ENCODE peak calls at places on chromosomes 3 and 15, in five cellular contexts. One of them, this sample, is unnamed.

GRCh38 chr3:101228441-101228840 is 91.9 kb downstream of the IMPG2 start:
- DNase-seq in psoas muscle: no peak
- DNase-seq in kidney: no peak
- DNase-seq in fibroblast of the aortic adventitia: no peak
- DNase-seq in activated B cell treated with CpG ODN at 0.5 μM for 24 hours: no peak
- DNase-seq in this sample: no peak

GRCh38 chr3:127961963-127962362 is 46.9 kb downstream of the KBTBD12 start:
- DNase-seq in psoas muscle: no peak
- DNase-seq in kidney: no peak
- DNase-seq in fibroblast of the aortic adventitia: no peak
- DNase-seq in activated B cell treated with CpG ODN at 0.5 μM for 24 hours: no peak
- DNase-seq in this sample: no peak

GRCh38 chr15:69491051-69491505 is 38.5 kb downstream of the RPLP1 start:
- DNase-seq in psoas muscle: peak
- DNase-seq in kidney: no peak
- DNase-seq in fibroblast of the aortic adventitia: peak
- DNase-seq in activated B cell treated with CpG ODN at 0.5 μM for 24 hours: no peak
- DNase-seq in this sample: no peak

GRCh38 chr3:49161808-49162530 is 4.2 kb downstream of the CCDC71 start:
- DNase-seq in psoas muscle: no peak
- DNase-seq in kidney: no peak
- DNase-seq in fibroblast of the aortic adventitia: no peak
- DNase-seq in activated B cell treated with CpG ODN at 0.5 μM for 24 hours: no peak
- DNase-seq in this sample: no peak

GRCh38 chr15:95903352-95903751 is 427.1 kb upstream of the NR2F2 start:
- DNase-seq in psoas muscle: no peak
- DNase-seq in kidney: no peak
- DNase-seq in fibroblast of the aortic adventitia: no peak
- DNase-seq in activated B cell treated with CpG ODN at 0.5 μM for 24 hours: no peak
- DNase-seq in this sample: no peak

GRCh38 chr3:120749843-120750242 is 7.3 kb downstream of the GTF2E1 start:
- DNase-seq in psoas muscle: no peak
- DNase-seq in kidney: no peak
- DNase-seq in fibroblast of the aortic adventitia: no peak
- DNase-seq in activated B cell treated with CpG ODN at 0.5 μM for 24 hours: no peak
- DNase-seq in this sample: no peak

GRCh38 chr15:64163662-64164362 is 990 bp upstream of the PPIB start:
- DNase-seq in psoas muscle: no peak
- DNase-seq in kidney: no peak
- DNase-seq in fibroblast of the aortic adventitia: peak
- DNase-seq in activated B cell treated with CpG ODN at 0.5 μM for 24 hours: no peak
- DNase-seq in this sample: no peak

GRCh38 chr3:8482960-8483665 is 18.5 kb upstream of the LMCD1 start:
- DNase-seq in psoas muscle: peak
- DNase-seq in kidney: peak
- DNase-seq in fibroblast of the aortic adventitia: peak
- DNase-seq in activated B cell treated with CpG ODN at 0.5 μM for 24 hours: no peak
- DNase-seq in this sample: no peak

GRCh38 chr3:71341721-71342120 is 241.8 kb downstream of the FOXP1 start:
- DNase-seq in psoas muscle: no peak
- DNase-seq in kidney: no peak
- DNase-seq in fibroblast of the aortic adventitia: peak
- DNase-seq in activated B cell treated with CpG ODN at 0.5 μM for 24 hours: no peak
- DNase-seq in this sample: no peak

GRCh38 chr3:26703519-26703918 is 80.9 kb downstream of the LRRC3B start:
- DNase-seq in psoas muscle: no peak
- DNase-seq in kidney: no peak
- DNase-seq in fibroblast of the aortic adventitia: no peak
- DNase-seq in activated B cell treated with CpG ODN at 0.5 μM for 24 hours: no peak
- DNase-seq in this sample: no peak

GRCh38 chr15:20353966-20354883 is 187.4 kb downstream of the GOLGA6L6 start:
- DNase-seq in psoas muscle: peak
- DNase-seq in kidney: peak
- DNase-seq in fibroblast of the aortic adventitia: no peak
- DNase-seq in activated B cell treated with CpG ODN at 0.5 μM for 24 hours: no peak
- DNase-seq in this sample: peak

GRCh38 chr3:37162501-37163245 is 11.7 kb downstream of the LRRFIP2 start:
- DNase-seq in psoas muscle: no peak
- DNase-seq in kidney: no peak
- DNase-seq in fibroblast of the aortic adventitia: no peak
- DNase-seq in activated B cell treated with CpG ODN at 0.5 μM for 24 hours: no peak
- DNase-seq in this sample: no peak

GRCh38 chr3:130905551-130905950 is 11.7 kb downstream of the ATP2C1 start:
- DNase-seq in psoas muscle: no peak
- DNase-seq in kidney: no peak
- DNase-seq in fibroblast of the aortic adventitia: peak
- DNase-seq in activated B cell treated with CpG ODN at 0.5 μM for 24 hours: no peak
- DNase-seq in this sample: no peak

GRCh38 chr3:12507871-12508281 is 23.6 kb downstream of the TSEN2 start:
- DNase-seq in psoas muscle: peak
- DNase-seq in kidney: no peak
- DNase-seq in fibroblast of the aortic adventitia: peak
- DNase-seq in activated B cell treated with CpG ODN at 0.5 μM for 24 hours: no peak
- DNase-seq in this sample: no peak

GRCh38 chr3:16334909-16335308 is 69.9 kb downstream of the OXNAD1 start:
- DNase-seq in psoas muscle: no peak
- DNase-seq in kidney: no peak
- DNase-seq in fibroblast of the aortic adventitia: peak
- DNase-seq in activated B cell treated with CpG ODN at 0.5 μM for 24 hours: no peak
- DNase-seq in this sample: no peak

GRCh38 chr3:152559246-152559645 is 275.7 kb upstream of the P2RY1 start:
- DNase-seq in psoas muscle: no peak
- DNase-seq in kidney: peak
- DNase-seq in fibroblast of the aortic adventitia: no peak
- DNase-seq in activated B cell treated with CpG ODN at 0.5 μM for 24 hours: no peak
- DNase-seq in this sample: no peak

GRCh38 chr15:77775373-77775772 is 142.7 kb upstream of the LINGO1 start:
- DNase-seq in psoas muscle: no peak
- DNase-seq in kidney: peak
- DNase-seq in fibroblast of the aortic adventitia: no peak
- DNase-seq in activated B cell treated with CpG ODN at 0.5 μM for 24 hours: no peak
- DNase-seq in this sample: no peak

GRCh38 chr3:57078366-57079220 is 18.1 kb downstream of the SPATA12 start:
- DNase-seq in psoas muscle: peak
- DNase-seq in kidney: peak
- DNase-seq in fibroblast of the aortic adventitia: peak
- DNase-seq in activated B cell treated with CpG ODN at 0.5 μM for 24 hours: peak
- DNase-seq in this sample: peak

GRCh38 chr3:12582730-12583129 is 25.8 kb downstream of the MKRN2 start:
- DNase-seq in psoas muscle: no peak
- DNase-seq in kidney: no peak
- DNase-seq in fibroblast of the aortic adventitia: no peak
- DNase-seq in activated B cell treated with CpG ODN at 0.5 μM for 24 hours: no peak
- DNase-seq in this sample: no peak

GRCh38 chr3:62586356-62586755 is 213.0 kb upstream of the FEZF2 start:
- DNase-seq in psoas muscle: no peak
- DNase-seq in kidney: no peak
- DNase-seq in fibroblast of the aortic adventitia: peak
- DNase-seq in activated B cell treated with CpG ODN at 0.5 μM for 24 hours: no peak
- DNase-seq in this sample: no peak

GRCh38 chr3:24598691-24599090 is 104.0 kb upstream of the THRB start:
- DNase-seq in psoas muscle: no peak
- DNase-seq in kidney: no peak
- DNase-seq in fibroblast of the aortic adventitia: no peak
- DNase-seq in activated B cell treated with CpG ODN at 0.5 μM for 24 hours: no peak
- DNase-seq in this sample: no peak

GRCh38 chr3:136804813-136805212 is 14.1 kb upstream of the SLC35G2 start:
- DNase-seq in psoas muscle: no peak
- DNase-seq in kidney: no peak
- DNase-seq in fibroblast of the aortic adventitia: no peak
- DNase-seq in activated B cell treated with CpG ODN at 0.5 μM for 24 hours: no peak
- DNase-seq in this sample: no peak
- TF ChIP-seq CTCF in psoas muscle: no peak
- TF ChIP-seq CTCF in kidney: no peak
- TF ChIP-seq CTCF in fibroblast of the aortic adventitia: no peak
- TF ChIP-seq CTCF in activated B cell treated with CpG ODN at 0.5 μM for 24 hours: no peak
- TF ChIP-seq CTCF in this sample: no peak

GRCh38 chr3:119220198-119220597 is 20.5 kb downstream of the B4GALT4 start:
- DNase-seq in psoas muscle: no peak
- DNase-seq in kidney: no peak
- DNase-seq in fibroblast of the aortic adventitia: no peak
- DNase-seq in activated B cell treated with CpG ODN at 0.5 μM for 24 hours: no peak
- DNase-seq in this sample: no peak

GRCh38 chr3:119220970-119221667 is 19.6 kb downstream of the B4GALT4 start:
- DNase-seq in psoas muscle: no peak
- DNase-seq in kidney: no peak
- DNase-seq in fibroblast of the aortic adventitia: no peak
- DNase-seq in activated B cell treated with CpG ODN at 0.5 μM for 24 hours: no peak
- DNase-seq in this sample: no peak

GRCh38 chr3:119222400-119222799 is 18.3 kb downstream of the B4GALT4 start:
- DNase-seq in psoas muscle: no peak
- DNase-seq in kidney: no peak
- DNase-seq in fibroblast of the aortic adventitia: no peak
- DNase-seq in activated B cell treated with CpG ODN at 0.5 μM for 24 hours: no peak
- DNase-seq in this sample: no peak

GRCh38 chr3:119221779-119222320 is 18.8 kb downstream of the B4GALT4 start:
- DNase-seq in psoas muscle: no peak
- DNase-seq in kidney: no peak
- DNase-seq in fibroblast of the aortic adventitia: peak
- DNase-seq in activated B cell treated with CpG ODN at 0.5 μM for 24 hours: no peak
- DNase-seq in this sample: no peak

DNA sequence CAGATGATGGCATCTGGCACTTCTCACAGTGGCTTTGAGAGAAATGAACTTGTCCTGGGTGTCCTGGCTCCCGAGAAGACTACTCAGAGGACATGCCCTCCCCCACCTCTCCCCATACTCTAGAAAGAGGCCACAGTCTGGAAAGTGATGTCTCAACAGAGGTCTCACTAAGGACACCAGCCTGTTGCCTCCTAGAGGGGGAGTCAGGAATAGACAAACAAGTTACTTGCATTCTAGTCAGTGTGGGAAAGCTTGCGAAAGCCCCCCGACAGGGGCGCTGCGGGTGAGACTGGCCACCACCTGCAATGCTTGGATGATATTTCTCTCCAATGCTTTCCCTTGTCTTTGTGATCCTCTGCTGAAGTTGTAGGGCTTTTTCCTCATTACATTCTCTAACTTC is 17.2 kb downstream of the B4GALT4 start:
- DNase-seq in psoas muscle: no peak
- DNase-seq in kidney: no peak
- DNase-seq in fibroblast of the aortic adventitia: no peak
- DNase-seq in activated B cell treated with CpG ODN at 0.5 μM for 24 hours: no peak
- DNase-seq in this sample: no peak
- TF ChIP-seq CTCF in psoas muscle: no peak
- TF ChIP-seq CTCF in kidney: no peak
- TF ChIP-seq CTCF in fibroblast of the aortic adventitia: no peak
- TF ChIP-seq CTCF in activated B cell treated with CpG ODN at 0.5 μM for 24 hours: no peak
- TF ChIP-seq CTCF in this sample: no peak

GRCh38 chr15:71291247-71291646 is 176.0 kb downstream of the THSD4 start:
- DNase-seq in psoas muscle: no peak
- DNase-seq in kidney: no peak
- DNase-seq in fibroblast of the aortic adventitia: peak
- DNase-seq in activated B cell treated with CpG ODN at 0.5 μM for 24 hours: no peak
- DNase-seq in this sample: no peak
- TF ChIP-seq CTCF in psoas muscle: no peak
- TF ChIP-seq CTCF in kidney: no peak
- TF ChIP-seq CTCF in fibroblast of the aortic adventitia: no peak
- TF ChIP-seq CTCF in activated B cell treated with CpG ODN at 0.5 μM for 24 hours: no peak
- TF ChIP-seq CTCF in this sample: no peak

DNA sequence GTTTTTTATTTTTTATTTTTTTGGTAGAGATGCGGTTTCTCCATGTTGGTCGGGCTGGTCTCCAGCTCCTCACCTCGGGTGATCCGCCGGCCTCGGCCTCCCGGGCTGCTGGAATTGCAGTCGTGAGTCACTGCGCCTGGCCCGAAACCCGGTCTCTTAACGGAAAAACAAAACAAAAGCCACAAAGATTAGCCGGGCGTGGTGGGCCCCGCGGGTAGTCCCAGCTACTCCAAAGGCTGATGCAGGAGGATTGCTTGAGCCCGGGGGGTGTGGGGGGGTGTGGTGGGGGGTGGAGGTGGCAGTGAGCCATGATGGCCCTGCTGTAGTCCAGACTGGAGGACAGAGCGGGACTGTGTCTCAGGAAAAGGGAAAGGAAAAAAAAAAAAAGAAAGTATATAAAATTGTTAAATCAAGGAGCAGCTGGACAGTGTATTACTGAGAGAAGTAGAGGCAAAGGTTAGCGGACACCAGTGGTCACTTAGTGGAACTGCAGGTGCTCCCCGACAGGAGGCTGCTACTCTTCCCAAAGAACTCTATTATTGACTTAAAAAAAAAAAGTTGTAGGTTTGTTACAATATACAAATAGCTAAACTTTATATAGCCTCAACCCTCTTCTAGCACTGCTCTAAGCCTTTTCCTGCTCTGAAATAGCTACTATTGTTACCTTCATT is 30.3 kb upstream of the TUBGCP5 start:
- DNase-seq in psoas muscle: no peak
- DNase-seq in kidney: no peak
- DNase-seq in fibroblast of the aortic adventitia: no peak
- DNase-seq in activated B cell treated with CpG ODN at 0.5 μM for 24 hours: no peak
- DNase-seq in this sample: no peak
- TF ChIP-seq CTCF in psoas muscle: no peak
- TF ChIP-seq CTCF in kidney: no peak
- TF ChIP-seq CTCF in fibroblast of the aortic adventitia: peak
- TF ChIP-seq CTCF in activated B cell treated with CpG ODN at 0.5 μM for 24 hours: no peak
- TF ChIP-seq CTCF in this sample: no peak

GRCh38 chr15:62067448-62068044 is 769 bp downstream of the C2CD4A start:
- DNase-seq in psoas muscle: peak
- DNase-seq in kidney: peak
- DNase-seq in fibroblast of the aortic adventitia: no peak
- DNase-seq in activated B cell treated with CpG ODN at 0.5 μM for 24 hours: no peak
- DNase-seq in this sample: peak

GRCh38 chr15:62068787-62069170 is 2.0 kb downstream of the C2CD4A start:
- DNase-seq in psoas muscle: no peak
- DNase-seq in kidney: no peak
- DNase-seq in fibroblast of the aortic adventitia: no peak
- DNase-seq in activated B cell treated with CpG ODN at 0.5 μM for 24 hours: no peak
- DNase-seq in this sample: no peak

GRCh38 chr15:62066663-62067447 is at the start of gene C2CD4A:
- DNase-seq in psoas muscle: peak
- DNase-seq in kidney: peak
- DNase-seq in fibroblast of the aortic adventitia: peak
- DNase-seq in activated B cell treated with CpG ODN at 0.5 μM for 24 hours: peak
- DNase-seq in this sample: peak

GRCh38 chr15:62069551-62069950 is 2.8 kb downstream of the C2CD4A start:
- DNase-seq in psoas muscle: no peak
- DNase-seq in kidney: no peak
- DNase-seq in fibroblast of the aortic adventitia: no peak
- DNase-seq in activated B cell treated with CpG ODN at 0.5 μM for 24 hours: no peak
- DNase-seq in this sample: no peak

DNA sequence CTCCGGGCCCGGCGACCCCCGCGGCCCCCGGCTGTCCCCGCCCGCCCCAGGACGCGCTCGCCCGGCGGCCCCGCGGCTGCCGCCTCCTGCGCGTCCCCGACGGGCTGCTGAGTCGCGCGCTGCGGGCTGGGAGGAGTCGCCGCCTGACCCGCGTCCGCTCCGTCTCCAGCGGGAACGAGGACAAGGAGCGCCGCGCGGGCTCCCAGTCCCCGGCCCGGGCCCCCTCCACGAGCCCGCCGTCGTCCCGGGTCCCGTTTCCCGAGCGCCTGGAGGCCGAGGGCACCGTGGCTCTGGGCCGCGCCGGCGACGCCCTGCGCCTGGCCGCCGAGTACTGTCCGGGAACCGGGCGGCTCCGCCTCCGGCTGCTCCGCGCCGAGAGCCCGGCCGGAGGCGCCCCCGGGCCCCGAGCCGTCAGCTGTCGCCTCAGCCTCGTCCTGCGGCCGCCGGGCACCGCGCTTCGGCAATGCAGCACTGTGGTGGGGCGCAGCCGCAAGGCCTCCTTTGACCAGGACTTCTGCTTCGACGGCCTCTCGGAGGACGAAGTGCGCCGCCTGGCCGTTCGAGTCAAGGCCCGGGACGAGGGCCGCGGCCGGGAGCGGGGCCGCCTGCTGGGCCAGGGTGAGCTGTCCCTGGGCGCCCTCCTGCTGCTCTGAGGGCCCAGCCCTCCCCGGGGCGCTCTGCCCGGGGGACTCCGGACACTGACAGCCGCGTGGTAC is 1.5 kb downstream of the C2CD4A start:
- DNase-seq in psoas muscle: peak
- DNase-seq in kidney: peak
- DNase-seq in fibroblast of the aortic adventitia: peak
- DNase-seq in activated B cell treated with CpG ODN at 0.5 μM for 24 hours: peak
- DNase-seq in this sample: peak
- TF ChIP-seq CTCF in psoas muscle: peak
- TF ChIP-seq CTCF in kidney: no peak
- TF ChIP-seq CTCF in fibroblast of the aortic adventitia: no peak
- TF ChIP-seq CTCF in activated B cell treated with CpG ODN at 0.5 μM for 24 hours: no peak
- TF ChIP-seq CTCF in this sample: peak

This sample was measured in upper lobe of right lung.